ENCODE peak calls at places on chromosome 10, in six cellular contexts. Q, A, F, U, K and Z are unnamed samples. For H4K20me1, the result is how much of the 10 kb centered on the place peaks cover.

GRCh38 chr10:112278871-112279270 is 4.3 kb upstream of the TECTB start:
- DNase-seq in Q (no peak), A (no peak), F (no peak), U (no peak), K (no peak), Z (no peak)

GRCh38 chr10:71831646-71832552 is 19.2 kb downstream of the PSAP start:
- DNase-seq in Q (no peak), A (peak), F (peak), U (peak), K (no peak), Z (no peak)

GRCh38 chr10:9198611-9199010 is 1144.1 kb downstream of the GATA3 start:
- DNase-seq in Q (no peak), A (no peak), F (peak), U (no peak), K (no peak), Z (no peak)

GRCh38 chr10:26503911-26504310 is 65.8 kb downstream of the APBB1IP start:
- DNase-seq in Q (peak), A (no peak), F (no peak), U (no peak), K (no peak), Z (no peak)

GRCh38 chr10:119663866-119664698 is 12.9 kb downstream of the BAG3 start:
- DNase-seq in Q (no peak), A (no peak), F (no peak), U (no peak), K (no peak), Z (no peak)

GRCh38 chr10:77796311-77796915 is 130.1 kb downstream of the DLG5 start:
- DNase-seq in Q (no peak), A (no peak), F (no peak), U (no peak), K (no peak), Z (no peak)

GRCh38 chr10:127151981-127152699 is 44.3 kb downstream of the INSYN2A start:
- DNase-seq in Q (no peak), A (peak), F (peak), U (peak), K (no peak), Z (no peak)

GRCh38 chr10:63522129-63522687 is 1.0 kb downstream of the REEP3 start:
- DNase-seq in Q (no peak), A (peak), F (peak), U (peak), K (no peak), Z (no peak)

GRCh38 chr10:26779176-26779860 is 81.4 kb downstream of the ABI1 start:
- DNase-seq in Q (no peak), A (no peak), F (no peak), U (no peak), K (no peak), Z (peak)

GRCh38 chr10:14549496-14549895 is 218.8 kb upstream of the FRMD4A start:
- DNase-seq in Q (no peak), A (no peak), F (peak), U (no peak), K (no peak), Z (no peak)

GRCh38 chr10:69332278-69333010 is 54.1 kb downstream of the HK1 start:
- DNase-seq in Q (no peak), A (no peak), F (peak), U (no peak), K (no peak), Z (no peak)

GRCh38 chr10:23514321-23514720 is 75.4 kb downstream of the OTUD1 start:
- DNase-seq in Q (no peak), A (peak), F (no peak), U (peak), K (no peak), Z (no peak)

GRCh38 chr10:48254745-48255144 is 19.8 kb downstream of the FRMPD2 start:
- DNase-seq in Q (no peak), A (no peak), F (no peak), U (no peak), K (no peak), Z (no peak)

GRCh38 chr10:103646304-103646703 is 152.8 kb downstream of the NEURL1 start:
- DNase-seq in Q (no peak), A (no peak), F (no peak), U (no peak), K (no peak), Z (no peak)
- H4K20me1 ChIP-seq in Q (under half), A (under half), F (under half), U (under half), K (under half), Z (under half)

GRCh38 chr10:97335995-97336394 is 1.5 kb upstream of the FRAT2 start:
- DNase-seq in Q (no peak), A (no peak), F (no peak), U (no peak), K (no peak), Z (no peak)
- TF ChIP-seq EZH2 in Q (no peak), A (no peak), F (no peak), U (no peak), K (no peak), Z (no peak)

GRCh38 chr10:102628451-102628911 is 15.8 kb upstream of the TRIM8 start:
- DNase-seq in Q (no peak), A (peak), F (no peak), U (peak), K (no peak), Z (no peak)

GRCh38 chr10:102626026-102626686 is 18.1 kb upstream of the TRIM8 start:
- DNase-seq in Q (no peak), A (no peak), F (no peak), U (no peak), K (no peak), Z (no peak)

GRCh38 chr10:102627446-102628293 is 16.6 kb upstream of the TRIM8 start:
- DNase-seq in Q (peak), A (peak), F (peak), U (peak), K (no peak), Z (no peak)

GRCh38 chr10:102624751-102625330 is 19.4 kb upstream of the TRIM8 start:
- DNase-seq in Q (no peak), A (peak), F (no peak), U (no peak), K (no peak), Z (no peak)

DNA sequence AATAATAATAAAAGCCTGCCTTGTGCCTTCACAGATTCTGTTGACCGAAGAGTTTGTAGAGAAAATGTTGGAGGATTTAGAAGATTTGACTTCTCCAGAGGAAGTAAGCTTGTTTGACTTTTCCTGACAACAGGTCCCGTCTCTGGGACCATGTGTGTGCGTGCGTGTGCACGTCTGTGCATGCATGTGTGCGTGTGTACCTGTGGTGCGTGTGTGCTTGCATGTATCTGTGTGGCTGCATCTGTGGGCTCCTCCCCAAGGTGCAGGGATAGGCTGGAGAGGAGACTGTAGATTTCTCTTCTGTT is 17.2 kb upstream of the TRIM8 start:
- DNase-seq in Q (no peak), A (no peak), F (no peak), U (no peak), K (no peak), Z (no peak)
- H3K9ac ChIP-seq in Q (peak), A (no peak), F (peak), U (no peak), K (no peak), Z (peak)

GRCh38 chr10:24723386-24723787 is 300 bp downstream of the ARHGAP21 start:
- DNase-seq in Q (peak), A (peak), F (no peak), U (no peak), K (no peak), Z (no peak)

GRCh38 chr10:24722131-24722675 is 1.5 kb downstream of the ARHGAP21 start:
- DNase-seq in Q (no peak), A (peak), F (peak), U (no peak), K (no peak), Z (no peak)

GRCh38 chr10:24722676-24723385 is 856 bp downstream of the ARHGAP21 start:
- DNase-seq in Q (peak), A (peak), F (peak), U (peak), K (no peak), Z (no peak)

GRCh38 chr10:24720096-24720495 is 3.6 kb downstream of the ARHGAP21 start:
- DNase-seq in Q (no peak), A (peak), F (no peak), U (no peak), K (no peak), Z (no peak)

DNA sequence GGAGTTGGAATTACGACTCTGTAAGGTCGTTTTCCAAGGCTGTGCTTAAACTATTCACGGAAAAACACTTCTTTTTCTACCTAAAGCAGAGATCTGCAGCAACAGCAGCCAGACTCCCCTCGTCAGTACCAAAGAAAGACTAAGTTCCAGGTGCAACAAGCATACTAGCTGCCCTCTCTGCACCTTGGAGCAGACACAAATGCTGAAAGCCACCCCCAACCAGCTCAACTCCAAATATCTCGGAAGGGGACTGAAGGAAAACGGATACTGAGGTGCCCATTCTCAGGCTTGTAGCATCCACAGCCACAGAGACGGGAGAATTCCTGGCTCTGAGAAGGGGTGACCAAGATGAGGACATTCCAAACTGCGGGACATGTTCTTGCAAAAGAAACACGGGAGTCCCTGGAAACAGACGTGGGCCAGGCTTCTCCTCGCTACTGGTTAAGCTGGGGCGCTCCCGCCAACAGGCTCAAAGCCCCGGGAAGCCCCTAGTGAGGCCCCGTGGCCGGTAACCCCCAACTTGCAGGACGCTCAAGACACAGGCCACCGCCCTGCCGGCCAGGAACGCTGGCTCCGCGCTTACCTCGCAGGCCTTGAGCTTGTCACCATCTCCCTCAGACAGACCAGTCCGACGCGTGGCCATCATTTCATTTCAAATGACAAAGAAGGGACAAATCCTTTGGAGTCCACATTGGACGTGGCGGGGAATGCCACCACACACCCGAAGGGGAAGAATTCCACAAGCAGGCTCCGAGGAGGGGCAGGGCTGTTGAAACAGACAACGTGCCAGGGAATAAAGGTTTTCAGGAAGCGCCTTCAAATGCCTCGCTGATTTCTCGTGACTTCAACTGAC is 2.2 kb downstream of the ARHGAP21 start:
- DNase-seq in Q (peak), A (peak), F (no peak), U (peak), K (no peak), Z (no peak)
- H4K20me1 ChIP-seq in Q (half or more), A (under half), F (under half), U (under half), K (under half), Z (under half)

GRCh38 chr10:117550599-117551321 is 8.2 kb downstream of the EMX2 start:
- DNase-seq in Q (peak), A (no peak), F (no peak), U (no peak), K (no peak), Z (no peak)
- TF ChIP-seq EZH2 in Q (peak), A (peak), F (no peak), U (no peak), K (no peak), Z (no peak)